ENCODE peak calls at places on chromosomes 4 and X, in eight cellular contexts. T is Karpas-422, K is IMR-90, E is neural progenitor cell, V is mesenchymal stem cell, C is K562, X is mammary epithelial cell, N is fibroblast of lung. A is an unnamed sample.
A peak's percentile ranks its signal among the peaks of the same experiment; 100 is the strongest.

GRCh38 chr4:83255584-83255983 is 29.0 kb downstream of the COQ2 start:
- DNase-seq in K (peak; percentile 76), N (peak; percentile 59), X (no peak), C (no peak), T (no peak), V (peak; percentile 86), E (no peak), A (no peak)

GRCh38 chr4:143183513-143184216 is 1.1 kb upstream of the USP38 start:
- DNase-seq in K (no peak), V (peak; percentile 17), N (no peak), T (peak; percentile 62), E (no peak), X (no peak), C (no peak), A (no peak)

GRCh38 chr4:2750719-2751605 is 5.2 kb downstream of the TNIP2 start:
- DNase-seq in T (no peak), N (no peak), E (no peak), K (no peak), C (no peak), V (peak; percentile 83), X (no peak), A (no peak)

GRCh38 chr4:151983854-151984253 is 223.0 kb upstream of the GATB start:
- DNase-seq in T (no peak), X (no peak), E (no peak), V (no peak), C (no peak), N (no peak), K (no peak), A (no peak)

GRCh38 chrX:31652651-31653050 is 580.8 kb upstream of the FTHL17 start:
- DNase-seq in N (no peak), K (no peak), V (no peak), C (no peak), T (no peak), E (no peak), X (no peak), A (no peak)

GRCh38 chr4:157045507-157046127 is 30.3 kb upstream of the GLRB start:
- DNase-seq in T (peak; percentile 66), C (peak; percentile 6), X (peak; percentile 66), E (peak; percentile 61), K (peak; percentile 80), V (peak; percentile 81), N (peak; percentile 74), A (no peak)

GRCh38 chr4:74531952-74532794 is 87.2 kb downstream of the AREG start:
- DNase-seq in V (peak; percentile 87), X (peak; percentile 78), K (peak; percentile 87), C (peak; percentile 63), N (peak; percentile 66), T (peak; percentile 78), E (peak; percentile 71), A (no peak)

GRCh38 chr4:41268024-41268423 is 11.3 kb downstream of the UCHL1 start:
- DNase-seq in N (no peak), V (no peak), K (no peak), X (no peak), T (no peak), C (no peak), E (no peak), A (no peak)

GRCh38 chr4:150746156-150746555 is 164.2 kb downstream of the MAB21L2 start:
- DNase-seq in T (no peak), V (peak; percentile 16), C (no peak), K (peak; percentile 65), X (no peak), E (no peak), N (peak; percentile 80), A (no peak)

GRCh38 chr4:39166670-39167069 is 15.7 kb upstream of the WDR19 start:
- DNase-seq in E (no peak), N (no peak), C (no peak), K (no peak), V (no peak), T (peak; percentile 91), X (no peak), A (no peak)
- H2AFZ ChIP-seq in E (no peak overlapping the region), N (no peak overlapping the region), C (no peak overlapping the region), K (no peak overlapping the region), V (no peak overlapping the region), T (peak overlapping the region; percentile 82), X (peak overlapping the region; percentile 74), A (no peak overlapping the region)

DNA sequence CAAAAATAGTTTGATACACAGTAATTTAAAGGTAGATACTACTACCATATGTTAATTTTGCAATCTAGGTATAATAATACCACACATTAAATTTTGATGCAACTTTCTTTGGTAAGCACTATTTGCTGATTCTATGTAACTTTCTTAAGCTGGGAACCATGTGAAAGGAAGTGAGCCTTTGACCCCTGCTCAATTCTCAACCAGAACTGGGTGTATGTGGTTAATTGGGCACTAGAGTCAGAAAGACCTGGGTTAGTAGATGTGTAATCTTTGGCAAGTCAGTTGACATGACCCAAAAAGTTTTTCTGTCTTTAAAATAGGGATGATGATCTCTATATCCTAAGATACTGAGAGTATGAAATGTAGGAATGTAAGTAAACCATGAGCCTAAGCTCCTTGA is 22.4 kb downstream of the TLR2 start:
- DNase-seq in V (no peak), E (no peak), K (no peak), X (no peak), N (no peak), T (no peak), C (no peak), A (no peak)
- H3K4me2 ChIP-seq in V (no peak overlapping the region), E (no peak overlapping the region), K (no peak overlapping the region), X (no peak overlapping the region), N (no peak overlapping the region), T (no peak overlapping the region), C (no peak overlapping the region), A (no peak overlapping the region)

GRCh38 chr4:38753021-38753806 is 29.6 kb downstream of the TLR10 start:
- DNase-seq in V (peak; percentile 95), X (peak; percentile 91), C (peak; percentile 17), T (no peak), N (peak; percentile 100), K (peak; percentile 99), E (peak; percentile 97), A (no peak)
- H2AFZ ChIP-seq in V (peak overlapping the region; percentile 54), X (peak overlapping the region; percentile 84), C (peak overlapping the region; percentile 79), T (no peak overlapping the region), N (peak overlapping the region; percentile 93), K (peak overlapping the region; percentile 95), E (peak overlapping the region; percentile 41), A (peak overlapping the region; percentile 93)

GRCh38 chr4:80228460-80228859 is 31.2 kb downstream of the PRDM8 start:
- DNase-seq in X (no peak), T (no peak), E (no peak), N (no peak), V (no peak), K (no peak), C (no peak), A (no peak)
- H3K4me2 ChIP-seq in X (no peak overlapping the region), T (no peak overlapping the region), E (no peak overlapping the region), N (no peak overlapping the region), V (no peak overlapping the region), K (no peak overlapping the region), C (no peak overlapping the region), A (no peak overlapping the region)

GRCh38 chr4:69965628-69966027 is at the start of gene CSN2:
- DNase-seq in C (no peak), V (no peak), T (no peak), K (no peak), N (no peak), X (no peak), E (no peak), A (no peak)
- H2AFZ ChIP-seq in C (no peak within 1 kb of the TSS), V (no peak within 1 kb of the TSS), T (no peak within 1 kb of the TSS), K (no peak within 1 kb of the TSS), N (no peak within 1 kb of the TSS), X (no peak within 1 kb of the TSS), E (no peak within 1 kb of the TSS), A (no peak within 1 kb of the TSS)